ENCODE peak calls at places on chromosomes 4 and X, in five cellular contexts. B is activated CD8-positive, alpha-beta memory T cell treated with anti-CD3 and anti-CD28 coated beads for 1 hour; L is GM12864; N is Panc1; C is stromal cell of bone marrow. F is an unnamed sample.

GRCh38 chrX:152900937-152901445 is 3.1 kb downstream of the ZNF185 start:
- DNase-seq in L (no peak), N (no peak), B (no peak), C (no peak), F (no peak)

GRCh38 chr4:158873795-158874359 is 105.1 kb downstream of the FNIP2 start:
- DNase-seq in C (peak), L (no peak), N (peak), B (no peak), F (peak)

GRCh38 chr4:80386281-80386886 is 50.9 kb downstream of the CFAP299 start:
- DNase-seq in B (no peak), L (no peak), C (no peak), N (no peak), F (no peak)

GRCh38 chr4:152106113-152106763 is 345.4 kb upstream of the GATB start:
- DNase-seq in B (no peak), C (peak), N (peak), L (no peak), F (peak)

GRCh38 chrX:121322159-121322558 is 274.7 kb downstream of the GLUD2 start:
- DNase-seq in C (no peak), L (no peak), B (no peak), N (no peak), F (no peak)

GRCh38 chr4:114178392-114178791 is 198.9 kb upstream of the ARSJ start:
- DNase-seq in B (no peak), L (no peak), N (no peak), C (no peak), F (no peak)

GRCh38 chr4:148062301-148062950 is 330.5 kb downstream of the ARHGAP10 start:
- DNase-seq in B (no peak), L (no peak), C (no peak), N (no peak), F (no peak)

GRCh38 chr4:174352405-174352804 is 68.7 kb downstream of the CEP44 start:
- DNase-seq in N (no peak), B (no peak), L (no peak), C (no peak), F (no peak)

F was measured in HS-5.